ENCODE peak calls at places on chromosomes 12 and 14, in five cellular contexts. D is GM04504, A is AG20443, H is HT1080, T is non-pigmented ciliary epithelial cell. C is an unnamed sample.

GRCh38 chr12:6235499-6235898 is 35.3 kb downstream of the CD9 start:
- DNase-seq in D (no peak), A (no peak), H (no peak), T (no peak), C (no peak)

GRCh38 chr14:103552011-103552797 is 10.3 kb downstream of the BAG5 start:
- DNase-seq in T (no peak), A (peak), D (no peak), H (no peak), C (no peak)

GRCh38 chr12:57730336-57731067 is 8.0 kb downstream of the AGAP2 start:
- DNase-seq in T (no peak), H (no peak), D (no peak), A (no peak), C (no peak)

GRCh38 chr12:47340391-47341015 is 260.7 kb upstream of the AMIGO2 start:
- DNase-seq in A (no peak), D (no peak), H (no peak), T (no peak), C (no peak)

GRCh38 chr14:95895720-95896119 is 19.1 kb downstream of the TUNAR start:
- DNase-seq in D (no peak), H (peak), T (no peak), A (no peak), C (no peak)

GRCh38 chr12:87660987-87661769 is 368.0 kb downstream of the C12orf50 start:
- DNase-seq in H (peak), D (no peak), T (no peak), A (no peak), C (no peak)

GRCh38 chr12:99752740-99753139 is 105.2 kb downstream of the GARIN6 start:
- DNase-seq in D (no peak), T (no peak), H (no peak), A (no peak), C (no peak)

GRCh38 chr12:57461326-57461903 is 1.8 kb downstream of the GLI1 start:
- DNase-seq in T (no peak), A (peak), H (no peak), D (no peak), C (peak)

GRCh38 chr14:106317593-106317992 is 791.2 kb downstream of the TMEM121 start:
- DNase-seq in D (no peak), T (no peak), A (no peak), H (no peak), C (no peak)

GRCh38 chr12:95951515-95951914 is 8.4 kb downstream of the AMDHD1 start:
- DNase-seq in D (no peak), T (no peak), A (no peak), H (no peak), C (no peak)